ENCODE peak calls at places on chromosome 17, in eight cellular contexts. G is upper lobe of left lung, L is endothelial cell of umbilical vein, C is prostate gland, S is transverse colon, X is heart left ventricle, O is A549, W is right lobe of liver. H is an unnamed sample.

GRCh38 chr17:50542795-50543774 is 3.9 kb upstream of the SPATA20 start:
- DNase-seq in X (no peak), C (peak; percentile 89), G (no peak), L (no peak), S (peak; percentile 81), O (peak; percentile 77), W (peak; percentile 77), H (peak; percentile 71)

GRCh38 chr17:8122391-8122922 is 1.4 kb downstream of the HES7 start:
- DNase-seq in X (peak; percentile 27), S (no peak), L (peak; percentile 30), O (no peak), C (no peak), G (no peak), W (no peak), H (no peak)

GRCh38 chr17:59962739-59963318 is 1.7 kb downstream of the RNFT1 start:
- DNase-seq in L (no peak), O (no peak), C (no peak), W (no peak), G (no peak), X (no peak), S (no peak), H (no peak)

GRCh38 chr17:58493506-58493905 is 5.3 kb upstream of the HSF5 start:
- DNase-seq in S (no peak), C (no peak), W (no peak), X (no peak), G (no peak), O (no peak), L (no peak), H (no peak)

GRCh38 chr17:51585514-51586104 is 325.3 kb downstream of the UTP18 start:
- DNase-seq in X (no peak), S (peak; percentile 9), C (peak; percentile 5), G (no peak), W (peak; percentile 44), O (peak; percentile 7), L (no peak), H (no peak)

GRCh38 chr17:77354721-77355455 is 214.1 kb downstream of the SEC14L1 start:
- DNase-seq in W (peak; percentile 96), L (no peak), O (peak; percentile 66), X (peak; percentile 54), S (peak; percentile 72), G (no peak), C (no peak), H (no peak)

GRCh38 chr17:81582341-81582740 is 30.2 kb upstream of the FAAP100 start:
- DNase-seq in W (no peak), C (no peak), S (no peak), L (no peak), O (no peak), G (no peak), X (no peak), H (no peak)

GRCh38 chr17:63435681-63436522 is 10.2 kb downstream of the CYB561 start:
- DNase-seq in S (peak; percentile 42), O (peak; percentile 48), X (no peak), L (no peak), W (no peak), C (peak; percentile 71), G (peak; percentile 85), H (peak; percentile 74)

GRCh38 chr17:81083125-81083765 is 48.3 kb downstream of the BAIAP2 start:
- DNase-seq in G (no peak), S (no peak), C (peak; percentile 85), L (peak; percentile 20), W (peak; percentile 97), X (peak; percentile 55), O (no peak), H (peak; percentile 84)

GRCh38 chr17:45147102-45147580 is 1.1 kb upstream of the HEXIM1 start:
- DNase-seq in O (peak; percentile 66), C (no peak), W (no peak), L (peak; percentile 71), X (peak; percentile 83), S (no peak), G (peak; percentile 90), H (peak; percentile 60)

GRCh38 chr17:18356624-18357023 is 6.7 kb downstream of the SHMT1 start:
- DNase-seq in X (peak; percentile 44), L (no peak), W (peak; percentile 91), S (peak; percentile 25), O (no peak), C (no peak), G (no peak), H (peak; percentile 19)

GRCh38 chr17:79154446-79154845 is 79.8 kb downstream of the ENGASE start:
- DNase-seq in X (peak; percentile 41), S (no peak), C (no peak), O (no peak), L (no peak), G (peak; percentile 79), W (peak; percentile 76), H (no peak)

GRCh38 chr17:28727727-28728363 is 743 bp upstream of the NEK8 start:
- DNase-seq in W (peak; percentile 64), C (peak; percentile 69), L (peak; percentile 50), S (peak; percentile 83), G (no peak), X (peak; percentile 31), O (peak; percentile 78), H (peak; percentile 76)

DNA sequence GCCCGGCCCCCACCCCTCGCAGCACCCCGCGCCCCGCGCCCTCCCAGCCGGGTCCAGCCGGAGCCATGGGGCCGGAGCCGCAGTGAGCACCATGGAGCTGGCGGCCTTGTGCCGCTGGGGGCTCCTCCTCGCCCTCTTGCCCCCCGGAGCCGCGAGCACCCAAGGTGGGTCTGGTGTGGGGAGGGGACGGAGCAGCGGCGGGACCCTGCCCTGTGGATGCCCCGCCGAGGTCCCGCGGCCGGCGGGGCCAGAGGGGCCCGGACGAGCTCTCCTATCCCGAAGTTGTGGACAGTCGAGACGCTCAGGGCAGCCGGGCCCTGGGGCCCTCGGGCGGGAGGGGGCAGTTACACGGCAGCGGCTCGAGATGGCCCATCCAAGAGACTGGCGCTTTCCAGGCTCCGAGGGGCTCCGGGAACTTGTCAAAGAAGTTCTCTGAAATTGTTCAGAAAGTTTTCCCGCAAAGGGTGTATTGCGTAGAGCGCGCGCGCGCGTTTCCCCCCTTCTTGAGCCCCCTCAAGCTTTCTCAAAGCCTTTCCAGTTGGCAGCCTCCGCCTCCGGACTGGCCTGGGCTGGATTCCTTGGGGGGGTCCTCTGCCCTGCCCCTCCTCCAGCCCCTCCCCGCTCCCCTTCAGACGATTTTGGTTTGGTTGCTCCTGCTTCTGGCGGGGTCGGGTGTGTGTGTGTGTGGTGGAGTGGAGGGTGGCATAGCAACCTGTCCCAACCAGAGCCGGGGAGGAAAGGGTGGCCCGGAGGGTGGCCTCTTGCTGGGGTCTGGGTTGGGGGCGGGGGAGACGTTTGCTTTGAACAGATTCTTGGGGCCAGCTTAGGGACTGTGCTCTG is 504 bp downstream of the ERBB2 start:
- DNase-seq in C (no peak), L (peak; percentile 22), S (no peak), X (no peak), G (peak; percentile 88), W (no peak), O (peak; percentile 66), H (no peak)
- H3K4me3 ChIP-seq in C (peak overlapping the region; percentile 98), L (peak overlapping the region; percentile 52), S (peak overlapping the region; percentile 67), X (peak overlapping the region; percentile 90), G (peak overlapping the region; percentile 65), W (peak overlapping the region; percentile 62), O (peak overlapping the region; percentile 78), H (peak overlapping the region; percentile 87)

GRCh38 chr17:75348386-75349012 is 57.0 kb downstream of the GRB2 start:
- DNase-seq in O (no peak), W (no peak), S (no peak), G (no peak), C (no peak), X (no peak), L (no peak), H (no peak)

GRCh38 chr17:75344664-75345063 is 55.4 kb upstream of the SLC25A19 start:
- DNase-seq in W (peak; percentile 13), C (no peak), X (no peak), G (no peak), O (no peak), S (no peak), L (no peak), H (no peak)

GRCh38 chr17:75346906-75347305 is 57.7 kb upstream of the SLC25A19 start:
- DNase-seq in O (no peak), S (no peak), X (no peak), L (no peak), C (no peak), G (no peak), W (no peak), H (no peak)

GRCh38 chr17:75343007-75343406 is 53.8 kb upstream of the SLC25A19 start:
- DNase-seq in S (no peak), X (no peak), W (peak; percentile 16), L (no peak), O (no peak), C (no peak), G (no peak), H (no peak)

GRCh38 chr17:75345514-75346167 is 56.4 kb upstream of the SLC25A19 start:
- DNase-seq in W (no peak), O (no peak), G (no peak), S (peak; percentile 37), C (no peak), X (no peak), L (no peak), H (no peak)
- H3K27ac ChIP-seq in W (no peak overlapping the region), O (no peak overlapping the region), G (no peak overlapping the region), S (no peak overlapping the region), C (no peak overlapping the region), X (no peak overlapping the region), L (no peak overlapping the region), H (no peak overlapping the region)

GRCh38 chr17:48995871-48996695 is 1.1 kb upstream of the IGF2BP1 start:
- DNase-seq in L (peak; percentile 47), O (peak; percentile 95), W (no peak), G (peak; percentile 84), X (no peak), C (no peak), S (no peak), H (no peak)

GRCh38 chr17:48997827-48998556 is 807 bp downstream of the IGF2BP1 start:
- DNase-seq in X (no peak), G (peak; percentile 83), C (no peak), O (no peak), W (no peak), S (no peak), L (peak; percentile 35), H (no peak)

GRCh38 chr17:48996696-48997102 is 486 bp upstream of the IGF2BP1 start:
- DNase-seq in C (no peak), O (no peak), G (no peak), W (no peak), X (no peak), S (no peak), L (no peak), H (no peak)

GRCh38 chr17:48998557-48999440 is 1.6 kb downstream of the IGF2BP1 start:
- DNase-seq in X (no peak), W (no peak), C (no peak), O (no peak), S (no peak), G (no peak), L (peak; percentile 57), H (no peak)

GRCh38 chr17:48997103-48997826 is at the start of gene IGF2BP1:
- DNase-seq in G (peak; percentile 85), O (peak; percentile 88), C (no peak), X (no peak), W (no peak), S (no peak), L (peak; percentile 80), H (no peak)
- TF ChIP-seq POLR2A in G (no peak), O (peak; percentile 4), C (no peak), X (no peak), W (no peak), S (no peak), L (no peak), H (no peak)

GRCh38 chr17:35447494-35447893 is 1.1 kb downstream of the SLFN13 start:
- DNase-seq in S (no peak), O (no peak), C (no peak), G (no peak), W (no peak), X (peak; percentile 20), L (no peak), H (no peak)
- H3K4me3 ChIP-seq in S (peak overlapping the region; percentile 43), O (peak overlapping the region; percentile 60), C (no peak overlapping the region), G (no peak overlapping the region), W (no peak overlapping the region), X (peak overlapping the region; percentile 52), L (no peak overlapping the region), H (no peak overlapping the region)